ENCODE peak calls at places on chromosome 7, in seven cellular contexts. One of them, this sample, is unnamed.
A peak's percentile ranks its signal among the peaks of the same experiment; 100 is the strongest.

GRCh38 chr7:6651866-6652445 is 14.8 kb downstream of the ZNF316 start:
- DNase-seq in T-helper 9 cell: no peak
- DNase-seq in activated CD4-positive, CD25-positive, alpha-beta regulatory T cell: no peak
- DNase-seq in hypothalamus: no peak
- DNase-seq in hippocampal formation: no peak
- DNase-seq in brain microvascular endothelial cell: no peak
- DNase-seq in lower lobe of right lung: no peak
- DNase-seq in this sample: no peak

GRCh38 chr7:24756545-24756988 is 697 bp downstream of the GSDME start:
- DNase-seq in T-helper 9 cell: no peak
- DNase-seq in hippocampal formation: no peak
- DNase-seq in brain microvascular endothelial cell: no peak
- DNase-seq in lower lobe of right lung: no peak
- DNase-seq in hypothalamus: peak; percentile 56
- DNase-seq in activated CD4-positive, CD25-positive, alpha-beta regulatory T cell: no peak
- DNase-seq in this sample: peak; percentile 62

GRCh38 chr7:945147-945555 is 9.3 kb downstream of the ADAP1 start:
- DNase-seq in brain microvascular endothelial cell: no peak
- DNase-seq in lower lobe of right lung: peak; percentile 51
- DNase-seq in hippocampal formation: no peak
- DNase-seq in hypothalamus: no peak
- DNase-seq in T-helper 9 cell: no peak
- DNase-seq in activated CD4-positive, CD25-positive, alpha-beta regulatory T cell: no peak
- DNase-seq in this sample: no peak

GRCh38 chr7:115230882-115231508 is 309.1 kb downstream of the MDFIC start:
- DNase-seq in brain microvascular endothelial cell: peak; percentile 80
- DNase-seq in lower lobe of right lung: no peak
- DNase-seq in hippocampal formation: no peak
- DNase-seq in hypothalamus: no peak
- DNase-seq in activated CD4-positive, CD25-positive, alpha-beta regulatory T cell: no peak
- DNase-seq in T-helper 9 cell: no peak
- DNase-seq in this sample: peak; percentile 92

GRCh38 chr7:2051708-2052656 is 180.8 kb downstream of the MAD1L1 start:
- DNase-seq in activated CD4-positive, CD25-positive, alpha-beta regulatory T cell: no peak
- DNase-seq in hypothalamus: no peak
- DNase-seq in lower lobe of right lung: no peak
- DNase-seq in hippocampal formation: no peak
- DNase-seq in brain microvascular endothelial cell: no peak
- DNase-seq in T-helper 9 cell: no peak
- DNase-seq in this sample: no peak

GRCh38 chr7:45203947-45204445 is 46.4 kb downstream of the RAMP3 start:
- DNase-seq in activated CD4-positive, CD25-positive, alpha-beta regulatory T cell: no peak
- DNase-seq in brain microvascular endothelial cell: no peak
- DNase-seq in hypothalamus: no peak
- DNase-seq in hippocampal formation: no peak
- DNase-seq in lower lobe of right lung: no peak
- DNase-seq in T-helper 9 cell: no peak
- DNase-seq in this sample: peak; percentile 17

GRCh38 chr7:131403322-131403721 is 75.6 kb downstream of the MKLN1 start:
- DNase-seq in T-helper 9 cell: no peak
- DNase-seq in hippocampal formation: no peak
- DNase-seq in hypothalamus: no peak
- DNase-seq in activated CD4-positive, CD25-positive, alpha-beta regulatory T cell: no peak
- DNase-seq in brain microvascular endothelial cell: no peak
- DNase-seq in lower lobe of right lung: no peak
- DNase-seq in this sample: no peak

GRCh38 chr7:11548532-11548931 is 283.5 kb downstream of the THSD7A start:
- DNase-seq in hypothalamus: no peak
- DNase-seq in activated CD4-positive, CD25-positive, alpha-beta regulatory T cell: no peak
- DNase-seq in T-helper 9 cell: no peak
- DNase-seq in brain microvascular endothelial cell: no peak
- DNase-seq in hippocampal formation: no peak
- DNase-seq in lower lobe of right lung: no peak
- DNase-seq in this sample: peak; percentile 59

GRCh38 chr7:42242381-42242780 is 5.4 kb upstream of the GLI3 start:
- DNase-seq in hypothalamus: no peak
- DNase-seq in lower lobe of right lung: no peak
- DNase-seq in T-helper 9 cell: no peak
- DNase-seq in activated CD4-positive, CD25-positive, alpha-beta regulatory T cell: no peak
- DNase-seq in hippocampal formation: no peak
- DNase-seq in brain microvascular endothelial cell: no peak
- DNase-seq in this sample: no peak

GRCh38 chr7:155921804-155922506 is 109.7 kb upstream of the SHH start:
- DNase-seq in activated CD4-positive, CD25-positive, alpha-beta regulatory T cell: no peak
- DNase-seq in hypothalamus: no peak
- DNase-seq in brain microvascular endothelial cell: no peak
- DNase-seq in T-helper 9 cell: no peak
- DNase-seq in hippocampal formation: no peak
- DNase-seq in lower lobe of right lung: peak; percentile 75
- DNase-seq in this sample: no peak

GRCh38 chr7:80060218-80060806 is 74.3 kb upstream of the GNAI1 start:
- DNase-seq in hippocampal formation: peak; percentile 72
- DNase-seq in hypothalamus: no peak
- DNase-seq in lower lobe of right lung: no peak
- DNase-seq in brain microvascular endothelial cell: no peak
- DNase-seq in activated CD4-positive, CD25-positive, alpha-beta regulatory T cell: no peak
- DNase-seq in T-helper 9 cell: no peak
- DNase-seq in this sample: peak; percentile 81

GRCh38 chr7:31133497-31133896 is 81.4 kb downstream of the ADCYAP1R1 start:
- DNase-seq in T-helper 9 cell: no peak
- DNase-seq in hippocampal formation: no peak
- DNase-seq in lower lobe of right lung: no peak
- DNase-seq in hypothalamus: no peak
- DNase-seq in brain microvascular endothelial cell: no peak
- DNase-seq in activated CD4-positive, CD25-positive, alpha-beta regulatory T cell: no peak
- DNase-seq in this sample: no peak

GRCh38 chr7:76202666-76203030 is 952 bp downstream of the SRRM3 start:
- DNase-seq in T-helper 9 cell: no peak
- DNase-seq in brain microvascular endothelial cell: no peak
- DNase-seq in hypothalamus: no peak
- DNase-seq in activated CD4-positive, CD25-positive, alpha-beta regulatory T cell: no peak
- DNase-seq in hippocampal formation: no peak
- DNase-seq in lower lobe of right lung: no peak
- DNase-seq in this sample: no peak

GRCh38 chr7:7214398-7215347 is 32.3 kb downstream of the C1GALT1 start:
- DNase-seq in brain microvascular endothelial cell: no peak
- DNase-seq in hypothalamus: no peak
- DNase-seq in activated CD4-positive, CD25-positive, alpha-beta regulatory T cell: no peak
- DNase-seq in lower lobe of right lung: no peak
- DNase-seq in hippocampal formation: no peak
- DNase-seq in T-helper 9 cell: no peak
- DNase-seq in this sample: no peak

GRCh38 chr7:16086743-16087142 is 334.6 kb downstream of the CRPPA start:
- DNase-seq in T-helper 9 cell: no peak
- DNase-seq in hypothalamus: no peak
- DNase-seq in hippocampal formation: no peak
- DNase-seq in lower lobe of right lung: no peak
- DNase-seq in brain microvascular endothelial cell: no peak
- DNase-seq in activated CD4-positive, CD25-positive, alpha-beta regulatory T cell: no peak
- DNase-seq in this sample: no peak

GRCh38 chr7:99224263-99224947 is 16.5 kb upstream of the KPNA7 start:
- DNase-seq in T-helper 9 cell: no peak
- DNase-seq in hippocampal formation: no peak
- DNase-seq in brain microvascular endothelial cell: peak; percentile 22
- DNase-seq in activated CD4-positive, CD25-positive, alpha-beta regulatory T cell: no peak
- DNase-seq in lower lobe of right lung: no peak
- DNase-seq in hypothalamus: no peak
- DNase-seq in this sample: peak; percentile 41

GRCh38 chr7:89914673-89915072 is 239.6 kb upstream of the STEAP1 start:
- DNase-seq in brain microvascular endothelial cell: no peak
- DNase-seq in T-helper 9 cell: no peak
- DNase-seq in hippocampal formation: no peak
- DNase-seq in activated CD4-positive, CD25-positive, alpha-beta regulatory T cell: no peak
- DNase-seq in lower lobe of right lung: no peak
- DNase-seq in hypothalamus: no peak
- DNase-seq in this sample: no peak

GRCh38 chr7:81990395-81990794 is 220.5 kb upstream of the HGF start:
- DNase-seq in hypothalamus: no peak
- DNase-seq in hippocampal formation: no peak
- DNase-seq in T-helper 9 cell: no peak
- DNase-seq in brain microvascular endothelial cell: peak; percentile 6
- DNase-seq in lower lobe of right lung: no peak
- DNase-seq in activated CD4-positive, CD25-positive, alpha-beta regulatory T cell: no peak
- DNase-seq in this sample: peak; percentile 79

GRCh38 chr7:38318241-38318640 is 44.8 kb upstream of the TARP start:
- DNase-seq in activated CD4-positive, CD25-positive, alpha-beta regulatory T cell: no peak
- DNase-seq in T-helper 9 cell: no peak
- DNase-seq in hippocampal formation: no peak
- DNase-seq in brain microvascular endothelial cell: no peak
- DNase-seq in hypothalamus: no peak
- DNase-seq in lower lobe of right lung: no peak
- DNase-seq in this sample: no peak

GRCh38 chr7:70092314-70093303 is 494.3 kb downstream of the AUTS2 start:
- DNase-seq in brain microvascular endothelial cell: no peak
- DNase-seq in activated CD4-positive, CD25-positive, alpha-beta regulatory T cell: no peak
- DNase-seq in hippocampal formation: no peak
- DNase-seq in lower lobe of right lung: no peak
- DNase-seq in T-helper 9 cell: no peak
- DNase-seq in hypothalamus: peak; percentile 0
- DNase-seq in this sample: peak; percentile 39

GRCh38 chr7:80584778-80585177 is 53.7 kb upstream of the CD36 start:
- DNase-seq in activated CD4-positive, CD25-positive, alpha-beta regulatory T cell: no peak
- DNase-seq in hippocampal formation: no peak
- DNase-seq in T-helper 9 cell: no peak
- DNase-seq in hypothalamus: no peak
- DNase-seq in lower lobe of right lung: no peak
- DNase-seq in brain microvascular endothelial cell: peak; percentile 20
- DNase-seq in this sample: peak; percentile 90

GRCh38 chr7:104980440-104980839 is 33.6 kb upstream of the KMT2E start:
- DNase-seq in brain microvascular endothelial cell: peak; percentile 62
- DNase-seq in hypothalamus: no peak
- DNase-seq in hippocampal formation: no peak
- DNase-seq in activated CD4-positive, CD25-positive, alpha-beta regulatory T cell: no peak
- DNase-seq in lower lobe of right lung: no peak
- DNase-seq in T-helper 9 cell: no peak
- DNase-seq in this sample: no peak

GRCh38 chr7:137313196-137313595 is 30.3 kb downstream of the PTN start:
- DNase-seq in T-helper 9 cell: no peak
- DNase-seq in hypothalamus: no peak
- DNase-seq in lower lobe of right lung: no peak
- DNase-seq in hippocampal formation: peak; percentile 35
- DNase-seq in brain microvascular endothelial cell: no peak
- DNase-seq in activated CD4-positive, CD25-positive, alpha-beta regulatory T cell: no peak
- DNase-seq in this sample: peak; percentile 7

GRCh38 chr7:101089876-101090275 is 4.6 kb downstream of the TRIM56 start:
- DNase-seq in activated CD4-positive, CD25-positive, alpha-beta regulatory T cell: no peak
- DNase-seq in T-helper 9 cell: no peak
- DNase-seq in hypothalamus: no peak
- DNase-seq in brain microvascular endothelial cell: no peak
- DNase-seq in hippocampal formation: no peak
- DNase-seq in lower lobe of right lung: no peak
- DNase-seq in this sample: no peak

GRCh38 chr7:140060788-140061606 is 1.8 kb downstream of the PARP12 start:
- DNase-seq in T-helper 9 cell: no peak
- DNase-seq in lower lobe of right lung: no peak
- DNase-seq in hippocampal formation: no peak
- DNase-seq in activated CD4-positive, CD25-positive, alpha-beta regulatory T cell: no peak
- DNase-seq in hypothalamus: no peak
- DNase-seq in brain microvascular endothelial cell: peak; percentile 53
- DNase-seq in this sample: peak; percentile 59

GRCh38 chr7:20152511-20152910 is 64.7 kb downstream of the MACC1 start:
- DNase-seq in lower lobe of right lung: no peak
- DNase-seq in hypothalamus: no peak
- DNase-seq in activated CD4-positive, CD25-positive, alpha-beta regulatory T cell: no peak
- DNase-seq in brain microvascular endothelial cell: no peak
- DNase-seq in hippocampal formation: no peak
- DNase-seq in T-helper 9 cell: no peak
- DNase-seq in this sample: no peak

GRCh38 chr7:92135100-92135429 is 788 bp upstream of the CYP51A1 start:
- DNase-seq in brain microvascular endothelial cell: peak; percentile 10
- DNase-seq in activated CD4-positive, CD25-positive, alpha-beta regulatory T cell: no peak
- DNase-seq in hippocampal formation: peak; percentile 36
- DNase-seq in hypothalamus: no peak
- DNase-seq in lower lobe of right lung: no peak
- DNase-seq in T-helper 9 cell: no peak
- DNase-seq in this sample: peak; percentile 36